ENCODE peak calls at places on chromosome 9, in six cellular contexts. M, F, L, H, W and G are unnamed samples.

GRCh38 chr9:16245756-16246440 is 624.6 kb downstream of the BNC2 start:
- DNase-seq in L (no peak), F (no peak), M (no peak), W (no peak), H (no peak), G (no peak)

GRCh38 chr9:127444283-127444920 is 6.8 kb downstream of the RPL12 start:
- DNase-seq in L (peak), M (no peak), F (no peak), W (no peak), H (no peak), G (no peak)

GRCh38 chr9:130304643-130305042 is 39.1 kb downstream of the HMCN2 start:
- DNase-seq in L (no peak), F (no peak), H (no peak), W (no peak), M (no peak), G (no peak)

GRCh38 chr9:97556721-97557605 is 55.5 kb downstream of the TMOD1 start:
- DNase-seq in M (no peak), W (no peak), H (peak), L (no peak), F (no peak), G (no peak)

GRCh38 chr9:135879619-135880018 is 27.7 kb downstream of the CAMSAP1 start:
- DNase-seq in H (no peak), W (no peak), F (no peak), M (no peak), L (no peak), G (no peak)

GRCh38 chr9:125399165-125399564 is 137.5 kb downstream of the GAPVD1 start:
- DNase-seq in F (no peak), M (no peak), W (no peak), H (no peak), L (no peak), G (no peak)

GRCh38 chr9:6944093-6944551 is 186.3 kb downstream of the KDM4C start:
- DNase-seq in M (no peak), H (no peak), F (no peak), W (no peak), L (no peak), G (no peak)

GRCh38 chr9:93683331-93684134 is 107.1 kb downstream of the PHF2 start:
- DNase-seq in F (no peak), M (peak), W (no peak), L (no peak), H (no peak), G (no peak)

GRCh38 chr9:86547596-86547995 is 193.4 kb upstream of the TUT7 start:
- DNase-seq in F (no peak), M (no peak), W (no peak), L (no peak), H (no peak), G (no peak)

GRCh38 chr9:37105169-37105750 is 15.1 kb upstream of the ZCCHC7 start:
- DNase-seq in H (no peak), L (no peak), W (no peak), F (no peak), M (no peak), G (no peak)

GRCh38 chr9:108813951-108814601 is 41.7 kb downstream of the ACTL7B start:
- DNase-seq in F (peak), H (no peak), M (no peak), L (no peak), W (no peak), G (peak)

GRCh38 chr9:135369401-135369800 is 110.2 kb upstream of the PPP1R26 start:
- DNase-seq in M (no peak), W (no peak), H (no peak), F (no peak), L (no peak), G (no peak)

GRCh38 chr9:15867334-15867733 is 314.5 kb downstream of the CCDC171 start:
- DNase-seq in W (no peak), H (no peak), M (no peak), F (no peak), L (no peak), G (no peak)

GRCh38 chr9:108269421-108269820 is 586.4 kb downstream of the ACTL7B start:
- DNase-seq in H (no peak), W (no peak), F (no peak), L (no peak), M (no peak), G (no peak)

GRCh38 chr9:104906441-104907277 is 21.3 kb downstream of the ABCA1 start:
- DNase-seq in L (no peak), W (no peak), H (no peak), M (no peak), F (peak), G (no peak)

GRCh38 chr9:131666779-131667178 is 73.1 kb downstream of the RAPGEF1 start:
- DNase-seq in M (peak), H (no peak), L (no peak), F (no peak), W (no peak), G (no peak)

GRCh38 chr9:16278420-16278999 is 592.0 kb downstream of the BNC2 start:
- DNase-seq in W (no peak), H (no peak), M (no peak), F (no peak), L (no peak), G (no peak)

GRCh38 chr9:120477534-120478001 is 102.4 kb downstream of the CDK5RAP2 start:
- DNase-seq in M (peak), F (peak), W (peak), L (peak), H (peak), G (peak)

GRCh38 chr9:81083062-81083461 is 606.3 kb downstream of the TLE1 start:
- DNase-seq in M (no peak), L (no peak), H (no peak), W (no peak), F (no peak), G (no peak)

GRCh38 chr9:95754533-95755420 is 120.7 kb upstream of the ERCC6L2 start:
- DNase-seq in L (no peak), M (no peak), W (no peak), H (no peak), F (no peak), G (no peak)

GRCh38 chr9:71975833-71976232 is 64.4 kb downstream of the C9orf85 start:
- DNase-seq in F (no peak), M (no peak), L (no peak), H (no peak), W (no peak), G (no peak)

GRCh38 chr9:91207889-91208651 is 153.6 kb downstream of the AUH start:
- DNase-seq in M (peak), L (no peak), W (peak), F (peak), H (no peak), G (no peak)

GRCh38 chr9:129493002-129493713 is 127.7 kb downstream of the C9orf50 start:
- DNase-seq in L (no peak), F (no peak), W (no peak), M (no peak), H (no peak), G (no peak)

GRCh38 chr9:120481842-120482241 is 98.1 kb downstream of the CDK5RAP2 start:
- DNase-seq in F (no peak), H (no peak), M (no peak), L (no peak), W (no peak), G (no peak)

GRCh38 chr9:14846871-14847311 is 63.3 kb downstream of the FREM1 start:
- DNase-seq in H (peak), L (peak), W (peak), F (no peak), M (peak), G (peak)

GRCh38 chr9:123049589-123050222 is 16.2 kb downstream of the GPR21 start:
- DNase-seq in M (no peak), L (no peak), F (peak), H (no peak), W (no peak), G (no peak)

GRCh38 chr9:121331992-121332685 is 37.9 kb downstream of the STOM start:
- DNase-seq in M (no peak), L (no peak), F (peak), H (no peak), W (no peak), G (no peak)

GRCh38 chr9:120390637-120391190 is 189.3 kb downstream of the CDK5RAP2 start:
- DNase-seq in M (no peak), H (no peak), F (no peak), W (no peak), L (no peak), G (no peak)

GRCh38 chr9:112176410-112177010 is 1.4 kb upstream of the SUSD1 start:
- DNase-seq in M (peak), H (no peak), W (no peak), L (no peak), F (no peak), G (no peak)

GRCh38 chr9:127430415-127430814 is 6.2 kb downstream of the ZNF79 start:
- DNase-seq in H (no peak), W (no peak), M (no peak), F (no peak), L (no peak), G (no peak)

GRCh38 chr9:76655121-76655531 is 109.1 kb upstream of the PCA3 start:
- DNase-seq in M (peak), H (no peak), F (no peak), W (no peak), L (no peak), G (no peak)

GRCh38 chr9:107016383-107016782 is 153.4 kb downstream of the ZNF462 start:
- DNase-seq in L (no peak), H (no peak), M (no peak), F (no peak), W (no peak), G (no peak)